ENCODE peak calls at places on chromosomes 11 and 22, in six cellular contexts. Q is activated T-cell treated with anti-CD3 and anti-CD28 coated beads for 1 hour; T is lower leg skin; X is HS-5; Z is stimulated activated CD4-positive, alpha-beta T cell treated with anti-CD3 and anti-CD28 coated beads, Interleukin-12 subunit alpha, Interleukin-12 subunit beta, amount 100 ng/mL, for 4 hours; D is GM12892. S is an unnamed sample.

GRCh38 chr11:6333112-6333511 is 12.8 kb upstream of the CAVIN3 start:
- DNase-seq in Q (no peak), T (no peak), X (no peak), Z (no peak), D (no peak), S (no peak)

GRCh38 chr22:31143537-31143936 is 3.2 kb upstream of the PLA2G3 start:
- DNase-seq in Q (no peak), T (no peak), X (no peak), Z (no peak), D (no peak), S (no peak)

GRCh38 chr11:69126286-69126685 is 29.4 kb upstream of the SMIM38 start:
- DNase-seq in Q (no peak), T (peak), X (no peak), Z (no peak), D (no peak), S (no peak)

GRCh38 chr11:115672999-115673411 is 168.8 kb upstream of the CADM1 start:
- DNase-seq in Q (no peak), T (no peak), X (no peak), Z (no peak), D (no peak), S (no peak)

GRCh38 chr22:26894766-26895485 is 237.5 kb downstream of the MIAT start:
- DNase-seq in Q (no peak), T (no peak), X (peak), Z (no peak), D (no peak), S (no peak)

GRCh38 chr11:12692238-12693074 is 18.2 kb downstream of the TEAD1 start:
- DNase-seq in Q (no peak), T (peak), X (no peak), Z (no peak), D (no peak), S (no peak)

GRCh38 chr22:44622685-44623084 is 79.3 kb upstream of the PRR5 start:
- DNase-seq in Q (no peak), T (no peak), X (no peak), Z (no peak), D (no peak), S (no peak)

GRCh38 chr11:46247664-46248063 is 29.8 kb upstream of the CREB3L1 start:
- DNase-seq in Q (peak), T (no peak), X (no peak), Z (peak), D (no peak), S (no peak)

GRCh38 chr22:36369004-36369921 is 18.5 kb downstream of the MYH9 start:
- DNase-seq in Q (no peak), T (no peak), X (no peak), Z (peak), D (no peak), S (no peak)

GRCh38 chr22:50657925-50658324 is 14.7 kb upstream of the SHANK3 start:
- DNase-seq in Q (no peak), T (no peak), X (no peak), Z (no peak), D (no peak), S (no peak)

GRCh38 chr11:74932797-74933196 is 16.1 kb downstream of the XRRA1 start:
- DNase-seq in Q (no peak), T (no peak), X (peak), Z (no peak), D (no peak), S (no peak)

GRCh38 chr11:117856252-117856651 is 20.2 kb downstream of the FXYD6 start:
- DNase-seq in Q (no peak), T (peak), X (no peak), Z (no peak), D (no peak), S (no peak)

GRCh38 chr11:3000032-3000961 is 8.2 kb upstream of the NAP1L4 start:
- DNase-seq in Q (no peak), T (peak), X (no peak), Z (no peak), D (no peak), S (no peak)

GRCh38 chr11:68447015-68447801 is 13.3 kb upstream of the PPP6R3 start:
- DNase-seq in Q (peak), T (peak), X (no peak), Z (peak), D (peak), S (peak)

GRCh38 chr11:93614111-93614784 is 47.2 kb upstream of the CEP295 start:
- DNase-seq in Q (no peak), T (no peak), X (no peak), Z (no peak), D (no peak), S (no peak)

GRCh38 chr11:118105657-118106305 is 19.0 kb upstream of the SMIM35 start:
- DNase-seq in Q (no peak), T (no peak), X (no peak), Z (no peak), D (no peak), S (no peak)